ENCODE peak calls at places on chromosomes 3 and 15, in five cellular contexts. G is cardiac fibroblast, V is colonic mucosa, H is suprapubic skin, J is heart left ventricle. T is an unnamed sample.

GRCh38 chr3:99704417-99704816 is 66.0 kb downstream of the COL8A1 start:
- DNase-seq in G (no peak), J (no peak), V (no peak), H (no peak), T (peak; percentile 49)

GRCh38 chr3:100073555-100074307 is 40.6 kb downstream of the FILIP1L start:
- DNase-seq in H (no peak), J (peak; percentile 50), G (peak; percentile 72), V (no peak), T (peak; percentile 64)

GRCh38 chr15:83118291-83118827 is 10.9 kb downstream of the TM6SF1 start:
- DNase-seq in J (no peak), H (no peak), V (no peak), G (no peak), T (no peak)

GRCh38 chr3:172626241-172626640 is 84.6 kb downstream of the NCEH1 start:
- DNase-seq in V (no peak), J (no peak), G (peak; percentile 88), H (no peak), T (no peak)

GRCh38 chr15:62415498-62415897 is 250.4 kb upstream of the C2CD4B start:
- DNase-seq in H (no peak), G (no peak), J (peak; percentile 39), V (no peak), T (no peak)

GRCh38 chr15:46636220-46636619 is 1001.4 kb downstream of the SQOR start:
- DNase-seq in V (no peak), H (no peak), J (no peak), G (no peak), T (peak; percentile 10)

GRCh38 chr3:65114041-65114440 is 426.2 kb upstream of the ADAMTS9 start:
- DNase-seq in J (no peak), V (no peak), G (no peak), H (no peak), T (no peak)

GRCh38 chr3:64088408-64089136 is 65.3 kb upstream of the PSMD6 start:
- DNase-seq in G (peak; percentile 25), H (no peak), V (no peak), J (no peak), T (no peak)

GRCh38 chr3:37967252-37967881 is 23.2 kb upstream of the VILL start:
- DNase-seq in J (peak; percentile 73), H (no peak), G (peak; percentile 78), V (peak; percentile 83), T (peak; percentile 71)

GRCh38 chr3:72319202-72320095 is 528.8 kb downstream of the SHQ1 start:
- DNase-seq in G (peak; percentile 61), V (no peak), J (no peak), H (no peak), T (no peak)

GRCh38 chr3:107761391-107761790 is 238.6 kb downstream of the BBX start:
- DNase-seq in V (no peak), J (no peak), G (no peak), H (no peak), T (no peak)

GRCh38 chr15:55289011-55289572 is 521 bp downstream of the RAB27A start:
- DNase-seq in G (peak; percentile 62), H (no peak), J (no peak), V (peak; percentile 44), T (peak; percentile 66)

GRCh38 chr15:45114076-45114750 is at the start of the genes DUOX2 and DUOXA2:
- DNase-seq in H (no peak), V (peak; percentile 39), G (no peak), J (no peak), T (no peak)

GRCh38 chr3:49346797-49347251 is 7.0 kb upstream of the USP4 start:
- DNase-seq in H (no peak), V (no peak), G (peak; percentile 89), J (no peak), T (no peak)

GRCh38 chr3:132721479-132722164 is 587 bp downstream of the NPHP3 start:
- DNase-seq in H (peak; percentile 91), V (peak; percentile 63), G (peak; percentile 69), J (peak; percentile 85), T (peak; percentile 77)

GRCh38 chr3:195905970-195906864 is 2.1 kb downstream of the TNK2 start:
- DNase-seq in H (no peak), G (peak; percentile 43), V (peak; percentile 46), J (no peak), T (no peak)

GRCh38 chr3:81268526-81268925 is 492.9 kb downstream of the GBE1 start:
- DNase-seq in J (no peak), G (no peak), H (no peak), V (no peak), T (no peak)

GRCh38 chr3:181855825-181856224 is 144.1 kb downstream of the SOX2 start:
- DNase-seq in H (no peak), G (no peak), V (no peak), J (no peak), T (peak; percentile 12)

GRCh38 chr3:38613426-38613825 is 36.1 kb downstream of the SCN5A start:
- DNase-seq in G (no peak), J (no peak), H (no peak), V (no peak), T (no peak)

GRCh38 chr3:150787741-150788370 is 24.9 kb upstream of the SIAH2 start:
- DNase-seq in J (peak; percentile 88), H (peak; percentile 91), V (peak; percentile 86), G (peak; percentile 80), T (peak; percentile 77)

GRCh38 chr3:138429665-138430064 is 4.8 kb upstream of the ESYT3 start:
- DNase-seq in V (no peak), J (no peak), H (no peak), G (no peak), T (no peak)

GRCh38 chr3:23815879-23816278 is 10.1 kb downstream of the UBE2E1 start:
- DNase-seq in V (no peak), H (no peak), J (no peak), G (no peak), T (no peak)

GRCh38 chr3:142536519-142536918 is 42.0 kb downstream of the ATR start:
- DNase-seq in H (no peak), J (no peak), V (no peak), G (no peak), T (no peak)

GRCh38 chr3:46607603-46608028 is 4.7 kb upstream of the FAM240A start:
- DNase-seq in H (no peak), J (no peak), V (no peak), G (no peak), T (no peak)

DNA sequence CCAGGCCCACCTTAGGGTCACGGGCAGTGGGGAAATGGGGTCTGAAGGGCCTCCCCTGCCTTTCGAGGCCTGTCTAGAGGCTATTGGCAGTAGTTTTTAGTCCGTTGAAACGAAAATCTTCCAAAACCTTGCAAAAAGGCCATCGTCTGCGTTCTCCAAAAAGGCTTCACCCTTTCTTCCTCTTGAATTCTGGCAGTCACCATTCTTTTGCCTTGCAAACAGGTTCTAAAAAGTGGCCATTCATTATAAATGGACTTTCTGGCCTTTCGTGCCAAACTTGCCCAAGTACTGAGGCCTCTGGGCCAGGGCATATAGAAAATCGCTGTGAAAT is 367 bp upstream of the TARS3 start:
- DNase-seq in H (no peak), V (no peak), G (no peak), J (no peak), T (no peak)
- H3K4me3 ChIP-seq in H (peak overlapping the region; percentile 79), V (no peak overlapping the region), G (peak overlapping the region; percentile 19), J (peak overlapping the region; percentile 78), T (no peak overlapping the region)

GRCh38 chr15:89105147-89105546 is 16.9 kb downstream of the ABHD2 start:
- DNase-seq in V (no peak), H (no peak), G (peak; percentile 97), J (no peak), T (peak; percentile 95)
- H3K4me3 ChIP-seq in V (no peak overlapping the region), H (no peak overlapping the region), G (no peak overlapping the region), J (peak overlapping the region; percentile 5), T (no peak overlapping the region)

GRCh38 chr3:112074006-112074405 is 12.2 kb upstream of the C3orf52 start:
- DNase-seq in G (peak; percentile 39), H (no peak), J (no peak), V (no peak), T (no peak)

GRCh38 chr3:112078125-112079083 is 7.8 kb upstream of the C3orf52 start:
- DNase-seq in G (no peak), V (no peak), H (no peak), J (no peak), T (no peak)

DNA sequence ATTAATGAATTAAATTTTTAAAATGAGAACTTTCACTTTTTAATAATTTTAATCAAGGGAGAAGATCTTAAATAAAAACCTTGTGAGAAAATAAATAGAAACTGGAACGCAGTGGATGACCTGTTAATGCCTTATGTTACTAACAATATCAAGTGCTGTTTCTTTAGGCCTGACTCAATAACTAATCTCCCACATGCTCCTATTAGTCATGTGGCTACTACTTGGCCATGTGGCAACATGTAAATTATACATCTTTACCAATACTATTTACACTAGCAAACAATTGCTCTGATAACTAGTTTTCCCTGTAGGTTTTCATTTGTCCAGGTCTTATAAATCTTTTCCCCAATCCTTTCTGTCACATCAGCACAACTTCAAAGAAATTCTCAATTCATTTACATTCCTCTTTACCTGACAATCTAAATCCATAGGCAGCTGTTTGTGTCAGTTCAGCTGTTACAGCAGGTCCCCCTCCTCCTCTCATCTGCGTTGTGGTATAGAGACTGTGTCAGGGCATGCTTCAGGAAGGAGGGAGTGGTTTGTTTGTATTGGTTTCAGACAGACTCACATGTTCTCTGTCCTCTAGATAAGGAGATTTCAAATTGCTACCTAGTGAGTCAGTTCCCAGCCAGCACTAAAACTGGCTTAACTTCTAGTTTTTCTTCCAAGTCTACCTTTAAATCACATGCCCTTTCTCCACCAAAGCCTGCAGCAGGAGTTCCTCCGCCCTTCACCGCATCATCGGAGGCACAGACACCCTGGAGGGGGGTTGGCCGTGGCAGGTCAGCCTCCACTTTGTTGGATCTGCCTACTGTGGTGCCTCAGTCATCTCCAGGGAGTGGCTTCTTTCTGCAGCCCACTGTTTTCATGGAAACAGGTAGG is 11.3 kb upstream of the C3orf52 start:
- DNase-seq in G (peak; percentile 95), V (peak; percentile 70), J (no peak), H (no peak), T (peak; percentile 21)
- H3K4me3 ChIP-seq in G (no peak overlapping the region), V (peak overlapping the region; percentile 3), J (no peak overlapping the region), H (no peak overlapping the region), T (no peak overlapping the region)

GRCh38 chr3:129054605-129055104 is 5.9 kb upstream of the GP9 start:
- DNase-seq in V (peak; percentile 57), G (no peak), J (no peak), H (no peak), T (peak; percentile 20)

GRCh38 chr3:129051776-129052400 is 8.7 kb upstream of the GP9 start:
- DNase-seq in H (no peak), V (peak; percentile 60), J (peak; percentile 68), G (no peak), T (no peak)

GRCh38 chr3:129050556-129051295 is 9.9 kb upstream of the GP9 start:
- DNase-seq in G (no peak), J (no peak), V (no peak), H (no peak), T (no peak)

GRCh38 chr3:129056832-129057231 is 3.7 kb upstream of the GP9 start:
- DNase-seq in J (no peak), G (no peak), H (no peak), V (no peak), T (no peak)

GRCh38 chr3:129052675-129053074 is 7.9 kb upstream of the GP9 start:
- DNase-seq in H (no peak), J (peak; percentile 89), G (no peak), V (peak; percentile 66), T (peak; percentile 54)
- H3K4me3 ChIP-seq in H (no peak overlapping the region), J (no peak overlapping the region), G (no peak overlapping the region), V (no peak overlapping the region), T (no peak overlapping the region)

T was measured in cardiac muscle cell.